ENCODE peak calls at places on chromosomes 16 and 17, in four cellular contexts. One of them, this sample, is unnamed.

GRCh38 chr17:45221081-45221996 is at the start of gene FMNL1:
- DNase-seq in EH: peak
- DNase-seq in AG09319: no peak
- DNase-seq in iPS-NIHi11: peak
- DNase-seq in this sample: no peak

GRCh38 chr16:69724981-69725479 is 1.3 kb downstream of the NQO1 start:
- DNase-seq in iPS-NIHi11: no peak
- DNase-seq in AG09319: no peak
- DNase-seq in EH: peak
- DNase-seq in this sample: no peak

GRCh38 chr16:4306439-4307214 is 9.2 kb upstream of the GLIS2 start:
- DNase-seq in iPS-NIHi11: no peak
- DNase-seq in AG09319: no peak
- DNase-seq in EH: no peak
- DNase-seq in this sample: no peak

GRCh38 chr16:72149676-72150464 is 22.1 kb downstream of the PMFBP1 start:
- DNase-seq in iPS-NIHi11: peak
- DNase-seq in AG09319: no peak
- DNase-seq in EH: no peak
- DNase-seq in this sample: no peak

GRCh38 chr17:49379926-49380325 is 17.9 kb upstream of the ZNF652 start:
- DNase-seq in EH: peak
- DNase-seq in iPS-NIHi11: no peak
- DNase-seq in AG09319: no peak
- DNase-seq in this sample: no peak

GRCh38 chr17:8117980-8118768 is at the start of gene ALOXE3:
- DNase-seq in AG09319: no peak
- DNase-seq in iPS-NIHi11: peak
- DNase-seq in EH: peak
- DNase-seq in this sample: no peak

GRCh38 chr17:31226373-31226772 is 70.7 kb downstream of the OMG start:
- DNase-seq in iPS-NIHi11: no peak
- DNase-seq in EH: no peak
- DNase-seq in AG09319: no peak
- DNase-seq in this sample: no peak

GRCh38 chr17:42518046-42518754 is 17.8 kb upstream of the NAGLU start:
- DNase-seq in AG09319: peak
- DNase-seq in iPS-NIHi11: no peak
- DNase-seq in EH: peak
- DNase-seq in this sample: peak

GRCh38 chr17:80981062-80981902 is 10.4 kb upstream of the CHMP6 start:
- DNase-seq in iPS-NIHi11: peak
- DNase-seq in EH: no peak
- DNase-seq in AG09319: no peak
- DNase-seq in this sample: no peak

This sample was measured in BJ.